ENCODE peak calls at places on chromosomes 3 and 15, in five cellular contexts. F, H, I, S and R are unnamed samples.

GRCh38 chr15:75460646-75461045 is 9.2 kb upstream of the SIN3A start:
- DNase-seq in I (no peak), S (no peak), F (no peak), H (no peak), R (no peak)

GRCh38 chr15:68346986-68347385 is 69.4 kb downstream of the FEM1B start:
- DNase-seq in S (no peak), I (no peak), F (no peak), H (no peak), R (no peak)

GRCh38 chr15:31476411-31476810 is 149.8 kb downstream of the KLF13 start:
- DNase-seq in H (no peak), S (no peak), I (no peak), F (no peak), R (no peak)

GRCh38 chr3:149512073-149512782 is 37.7 kb downstream of the TM4SF4 start:
- DNase-seq in I (peak), F (peak), S (peak), H (peak), R (peak)

GRCh38 chr3:57030711-57031110 is 29.8 kb upstream of the SPATA12 start:
- DNase-seq in F (no peak), S (no peak), I (no peak), H (no peak), R (no peak)

GRCh38 chr3:12345141-12345561 is 56.3 kb downstream of the PPARG start:
- DNase-seq in S (no peak), H (no peak), F (no peak), I (no peak), R (no peak)

GRCh38 chr3:27431116-27431515 is 53.1 kb downstream of the SLC4A7 start:
- DNase-seq in I (no peak), F (no peak), H (no peak), S (peak), R (no peak)

GRCh38 chr3:72341943-72342342 is 506.3 kb downstream of the SHQ1 start:
- DNase-seq in H (peak), S (no peak), F (no peak), I (no peak), R (no peak)

GRCh38 chr15:69388259-69388658 is 25.9 kb upstream of the KIF23 start:
- DNase-seq in I (no peak), H (no peak), F (no peak), S (no peak), R (no peak)

GRCh38 chr3:138949002-138949418 is 2.0 kb downstream of the FOXL2NB start:
- DNase-seq in F (no peak), S (no peak), I (no peak), H (no peak), R (no peak)

GRCh38 chr3:148101061-148101460 is 596.6 kb upstream of the AGTR1 start:
- DNase-seq in H (no peak), F (no peak), S (no peak), I (no peak), R (no peak)

GRCh38 chr3:13233487-13234154 is 160.4 kb upstream of the IQSEC1 start:
- DNase-seq in S (no peak), F (no peak), I (no peak), H (no peak), R (no peak)

GRCh38 chr15:88904808-88905327 is 8.3 kb downstream of the MFGE8 start:
- DNase-seq in S (peak), H (peak), F (peak), I (peak), R (peak)

GRCh38 chr15:39156166-39156565 is 424.7 kb upstream of the THBS1 start:
- DNase-seq in I (no peak), F (no peak), H (no peak), S (no peak), R (no peak)

GRCh38 chr3:76561494-76562242 is 478.2 kb upstream of the ROBO2 start:
- DNase-seq in F (no peak), H (no peak), I (no peak), S (no peak), R (no peak)

GRCh38 chr3:152444029-152444641 is 175.4 kb downstream of the MBNL1 start:
- DNase-seq in I (no peak), S (no peak), H (no peak), F (peak), R (no peak)

GRCh38 chr3:41267975-41268640 is 68.8 kb downstream of the CTNNB1 start:
- DNase-seq in S (no peak), H (no peak), I (no peak), F (no peak), R (no peak)

GRCh38 chr3:149442845-149443544 is 31.5 kb upstream of the TM4SF4 start:
- DNase-seq in S (no peak), I (no peak), F (no peak), H (no peak), R (no peak)

GRCh38 chr3:62803276-62803675 is 71.9 kb downstream of the CADPS start:
- DNase-seq in I (no peak), F (no peak), S (no peak), H (no peak), R (no peak)

GRCh38 chr3:182389041-182389815 is 404.1 kb upstream of the ATP11B start:
- DNase-seq in F (no peak), S (no peak), H (no peak), I (no peak), R (no peak)

GRCh38 chr15:68617001-68617400 is 38.2 kb downstream of the CORO2B start:
- DNase-seq in H (no peak), I (no peak), S (no peak), F (no peak), R (no peak)

GRCh38 chr3:194779729-194780224 is 94.1 kb downstream of the FAM43A start:
- DNase-seq in S (no peak), F (no peak), H (no peak), I (no peak), R (no peak)

GRCh38 chr3:197082871-197083270 is 53.3 kb upstream of the MELTF start:
- DNase-seq in F (peak), I (no peak), S (no peak), H (no peak), R (no peak)

GRCh38 chr3:129597792-129598381 is 8.6 kb downstream of the PLXND1 start:
- DNase-seq in H (no peak), F (no peak), I (no peak), S (no peak), R (no peak)

GRCh38 chr15:69979269-69979668 is 118.4 kb downstream of the TLE3 start:
- DNase-seq in I (no peak), H (no peak), S (no peak), F (no peak), R (peak)

GRCh38 chr3:43379343-43379742 is 93.0 kb downstream of the SNRK start:
- DNase-seq in S (no peak), F (no peak), H (no peak), I (peak), R (no peak)

GRCh38 chr15:88648357-88649214 is 9.8 kb downstream of the ISG20 start:
- DNase-seq in F (no peak), S (no peak), I (no peak), H (no peak), R (peak)

GRCh38 chr3:52240059-52240885 is 1.3 kb upstream of the TWF2 start:
- DNase-seq in H (peak), I (no peak), S (no peak), F (peak), R (peak)

GRCh38 chr15:44501768-44502366 is 35.1 kb upstream of the EIF3J start:
- DNase-seq in H (no peak), S (no peak), F (peak), I (no peak), R (no peak)

GRCh38 chr3:12454808-12455121 is 29.5 kb upstream of the TSEN2 start:
- DNase-seq in I (no peak), F (no peak), H (no peak), S (no peak), R (no peak)

GRCh38 chr15:74424901-74425528 is 8.7 kb downstream of the SEMA7A start:
- DNase-seq in F (no peak), S (no peak), H (no peak), I (no peak), R (no peak)

GRCh38 chr3:168342946-168343856 is 247.5 kb upstream of the GOLIM4 start:
- DNase-seq in F (no peak), H (no peak), I (no peak), S (no peak), R (no peak)

GRCh38 chr3:52897130-52898109 is at the start of gene STIMATE:
- DNase-seq in H (peak), F (peak), S (peak), I (peak), R (peak)

GRCh38 chr3:59446775-59447465 is 397.1 kb upstream of the CFAP20DC start:
- DNase-seq in H (no peak), S (no peak), F (no peak), I (no peak), R (no peak)

GRCh38 chr3:71582612-71583568 is 638 bp downstream of the FOXP1 start:
- DNase-seq in H (peak), F (no peak), I (peak), S (peak), R (peak)

GRCh38 chr15:42772901-42773300 is 36.0 kb upstream of the CDAN1 start:
- DNase-seq in F (no peak), I (no peak), H (no peak), S (no peak), R (no peak)

GRCh38 chr3:11379824-11380281 is 107.7 kb downstream of the ATG7 start:
- DNase-seq in H (no peak), I (no peak), F (no peak), S (no peak), R (no peak)